ENCODE peak calls at places on chromosome 19, in seven cellular contexts. K is AML-193; D is hepatic stellate cell; A is activated naive CD4-positive, alpha-beta T cell; Q is nucleus accumbens; F is left cardiac atrium; Y is neural progenitor cell. G is an unnamed sample.

GRCh38 chr19:6891761-6892385 is 4.5 kb downstream of the ADGRE1 start:
- DNase-seq in F (no peak), A (no peak), K (peak; percentile 72), D (no peak), Q (no peak), Y (no peak), G (peak; percentile 95)

GRCh38 chr19:3109491-3109890 is 15.3 kb downstream of the GNA11 start:
- DNase-seq in F (no peak), A (no peak), Q (no peak), K (no peak), Y (no peak), D (no peak), G (no peak)

GRCh38 chr19:11460207-11460606 is 20.6 kb downstream of the ELAVL3 start:
- DNase-seq in D (no peak), Y (no peak), K (no peak), Q (no peak), A (no peak), F (no peak), G (no peak)

GRCh38 chr19:37583340-37583739 is 11.3 kb downstream of the ZNF571 start:
- DNase-seq in K (no peak), Y (peak; percentile 2), A (no peak), Q (no peak), D (no peak), F (no peak), G (no peak)

GRCh38 chr19:7606289-7606688 is 10.6 kb downstream of the CAMSAP3 start:
- DNase-seq in Q (no peak), F (no peak), K (no peak), D (no peak), Y (no peak), A (no peak), G (no peak)

GRCh38 chr19:5612891-5613290 is 9.7 kb downstream of the SAFB2 start:
- DNase-seq in A (no peak), F (no peak), Y (no peak), Q (no peak), K (no peak), D (no peak), G (no peak)

GRCh38 chr19:45769821-45770191 is 754 bp upstream of the SIX5 start:
- DNase-seq in A (peak; percentile 67), Y (peak; percentile 73), F (peak; percentile 66), K (no peak), Q (peak; percentile 79), D (peak; percentile 50), G (no peak)

GRCh38 chr19:31718041-31718440 is 368.8 kb upstream of the TSHZ3 start:
- DNase-seq in Y (no peak), Q (no peak), D (no peak), A (no peak), F (no peak), K (no peak), G (no peak)

GRCh38 chr19:47445937-47446402 is 25.7 kb downstream of the SLC8A2 start:
- DNase-seq in A (peak; percentile 57), K (peak; percentile 12), Q (peak; percentile 33), D (peak; percentile 60), F (peak; percentile 54), Y (peak; percentile 58), G (peak; percentile 54)

GRCh38 chr19:31066385-31066784 is 282.9 kb downstream of the TSHZ3 start:
- DNase-seq in Y (no peak), F (no peak), A (no peak), K (no peak), Q (no peak), D (peak; percentile 59), G (no peak)

GRCh38 chr19:16867211-16867610 is 21.6 kb upstream of the F2RL3 start:
- DNase-seq in Q (no peak), K (no peak), F (peak; percentile 68), D (no peak), A (no peak), Y (no peak), G (no peak)

GRCh38 chr19:46537136-46538097 is 41.8 kb upstream of the PNMA8B start:
- DNase-seq in D (peak; percentile 61), Y (peak; percentile 63), F (peak; percentile 59), A (peak; percentile 63), Q (peak; percentile 28), K (peak; percentile 20), G (no peak)

GRCh38 chr19:18507021-18507726 is 14.7 kb downstream of the ELL start:
- DNase-seq in A (no peak), Q (no peak), K (no peak), D (no peak), Y (no peak), F (peak; percentile 53), G (peak; percentile 79)

G was measured in GF-D8.